ENCODE peak calls at places on chromosome 19, in eight cellular contexts. I, Y, R, T, P, W, H and D are unnamed samples.

GRCh38 chr19:50646074-50646807 is 3.0 kb upstream of the C19orf81 start:
- DNase-seq in T (no peak), W (no peak), Y (peak), R (no peak), H (no peak), I (no peak), P (no peak), D (no peak)

GRCh38 chr19:36973021-36973843 is 57.1 kb downstream of the ZNF568 start:
- DNase-seq in T (peak), H (no peak), R (peak), W (peak), Y (peak), I (no peak), P (peak), D (peak)

GRCh38 chr19:5809053-5809452 is 4.2 kb downstream of the NRTN start:
- DNase-seq in W (no peak), T (no peak), I (no peak), R (no peak), Y (no peak), H (no peak), P (no peak), D (no peak)

GRCh38 chr19:19489804-19490204 is 25.5 kb downstream of the TSSK6 start:
- DNase-seq in I (no peak), T (no peak), H (no peak), W (no peak), R (no peak), Y (no peak), P (no peak), D (no peak)

GRCh38 chr19:54654447-54655321 is 8.1 kb upstream of the LILRB4 start:
- DNase-seq in R (peak), T (no peak), I (no peak), P (no peak), H (no peak), W (peak), Y (no peak), D (no peak)

GRCh38 chr19:6216996-6217751 is 62.6 kb downstream of the MLLT1 start:
- DNase-seq in P (no peak), H (peak), R (peak), T (no peak), Y (no peak), W (peak), I (peak), D (no peak)

GRCh38 chr19:43526884-43527859 is at the start of gene ETHE1:
- DNase-seq in T (peak), P (peak), H (peak), W (peak), I (peak), Y (peak), R (peak), D (no peak)

GRCh38 chr19:35587326-35587725 is 1.4 kb downstream of the PMIS2 start:
- DNase-seq in W (no peak), H (no peak), Y (no peak), R (no peak), P (no peak), T (no peak), I (peak), D (no peak)

GRCh38 chr19:10419200-10419645 is 1.1 kb upstream of the PDE4A start:
- DNase-seq in H (no peak), R (no peak), P (no peak), W (no peak), Y (peak), I (no peak), T (no peak), D (no peak)

GRCh38 chr19:13597625-13598024 is 91.3 kb upstream of the CACNA1A start:
- DNase-seq in W (peak), Y (peak), H (no peak), P (peak), R (peak), I (peak), T (peak), D (peak)

GRCh38 chr19:1610579-1610978 is 5.3 kb upstream of the UQCR11 start:
- DNase-seq in Y (no peak), H (no peak), W (no peak), P (no peak), R (no peak), T (no peak), I (no peak), D (no peak)

GRCh38 chr19:5717215-5717614 is 2.7 kb downstream of the LONP1 start:
- DNase-seq in T (no peak), W (no peak), R (no peak), H (no peak), P (no peak), I (no peak), Y (no peak), D (no peak)

GRCh38 chr19:5772416-5772815 is 12.1 kb downstream of the PRR22 start:
- DNase-seq in R (no peak), Y (no peak), T (no peak), H (no peak), P (no peak), I (no peak), W (no peak), D (no peak)

GRCh38 chr19:10145031-10145430 is 25.3 kb upstream of the EIF3G start:
- DNase-seq in H (no peak), Y (no peak), I (no peak), R (no peak), P (no peak), T (no peak), W (no peak), D (no peak)

GRCh38 chr19:43934055-43934984 is 762 bp downstream of the ZNF45 start:
- DNase-seq in R (no peak), Y (peak), P (no peak), W (no peak), H (no peak), T (no peak), I (peak), D (no peak)

GRCh38 chr19:15563325-15563794 is 51.7 kb upstream of the CYP4F8 start:
- DNase-seq in H (no peak), I (no peak), P (no peak), Y (no peak), T (peak), W (no peak), R (peak), D (peak)

GRCh38 chr19:45135176-45135575 is 25.6 kb downstream of the NKPD1 start:
- DNase-seq in Y (no peak), H (no peak), T (no peak), R (no peak), I (no peak), P (no peak), W (no peak), D (no peak)

GRCh38 chr19:37991841-37992248 is 84.8 kb downstream of the SIPA1L3 start:
- DNase-seq in Y (no peak), T (no peak), P (no peak), I (no peak), H (no peak), W (no peak), R (no peak), D (no peak)

GRCh38 chr19:1384085-1384462 is 367 bp downstream of the NDUFS7 start:
- DNase-seq in W (no peak), T (no peak), H (no peak), P (no peak), R (no peak), I (no peak), Y (no peak), D (no peak)

GRCh38 chr19:43798546-43799409 is 3.5 kb downstream of the LYPD5 start:
- DNase-seq in H (no peak), P (peak), T (peak), Y (peak), W (no peak), I (no peak), R (no peak), D (no peak)

GRCh38 chr19:33405491-33406461 is 32.3 kb downstream of the CEBPG start:
- DNase-seq in P (no peak), W (peak), T (no peak), I (no peak), H (no peak), Y (no peak), R (no peak), D (no peak)

GRCh38 chr19:49590971-49591730 is at the start of gene PRR12:
- DNase-seq in P (peak), W (peak), I (peak), T (peak), Y (peak), H (peak), R (peak), D (no peak)

GRCh38 chr19:45598267-45599011 is 3.6 kb downstream of the GPR4 start:
- DNase-seq in W (no peak), R (no peak), P (no peak), Y (peak), T (no peak), H (no peak), I (no peak), D (no peak)

GRCh38 chr19:45470147-45471081 is 2.6 kb downstream of the FOSB start:
- DNase-seq in T (no peak), R (no peak), H (no peak), W (no peak), P (peak), I (no peak), Y (peak), D (no peak)

GRCh38 chr19:33691736-33692135 is 70.0 kb downstream of the CHST8 start:
- DNase-seq in R (no peak), I (no peak), T (no peak), W (no peak), H (no peak), P (no peak), Y (no peak), D (no peak)

GRCh38 chr19:47848871-47849473 is 10.1 kb upstream of the TPRX2 start:
- DNase-seq in H (no peak), T (no peak), Y (peak), W (peak), R (peak), P (peak), I (peak), D (no peak)